ENCODE peak calls at places on chromosomes 1 and 21, in eight cellular contexts. One of them, this sample, is unnamed.

GRCh38 chr1:52668711-52669110 is 29.4 kb downstream of the COA7 start:
- DNase-seq in mammary epithelial cell: peak
- DNase-seq in RWPE2: no peak
- DNase-seq in MM.1S: no peak
- DNase-seq in OCI-LY7: no peak
- DNase-seq in thoracic aorta: no peak
- DNase-seq in Peyer's patch: no peak
- DNase-seq in CD8-positive, alpha-beta T cell: no peak
- DNase-seq in this sample: no peak

GRCh38 chr1:182122265-182122664 is 60.8 kb upstream of the ZNF648 start:
- DNase-seq in mammary epithelial cell: no peak
- DNase-seq in RWPE2: no peak
- DNase-seq in MM.1S: no peak
- DNase-seq in OCI-LY7: no peak
- DNase-seq in thoracic aorta: no peak
- DNase-seq in Peyer's patch: no peak
- DNase-seq in CD8-positive, alpha-beta T cell: no peak
- DNase-seq in this sample: no peak

GRCh38 chr1:151828931-151829330 is 2.7 kb downstream of the RORC start:
- DNase-seq in mammary epithelial cell: peak
- DNase-seq in RWPE2: no peak
- DNase-seq in MM.1S: no peak
- DNase-seq in OCI-LY7: no peak
- DNase-seq in thoracic aorta: no peak
- DNase-seq in Peyer's patch: no peak
- DNase-seq in CD8-positive, alpha-beta T cell: no peak
- DNase-seq in this sample: no peak

GRCh38 chr21:19198801-19199200 is 795.2 kb upstream of the TMPRSS15 start:
- DNase-seq in mammary epithelial cell: no peak
- DNase-seq in RWPE2: no peak
- DNase-seq in MM.1S: no peak
- DNase-seq in OCI-LY7: no peak
- DNase-seq in thoracic aorta: no peak
- DNase-seq in Peyer's patch: no peak
- DNase-seq in CD8-positive, alpha-beta T cell: no peak
- DNase-seq in this sample: no peak

GRCh38 chr1:247209306-247209900 is 37.6 kb upstream of the ZNF124 start:
- DNase-seq in mammary epithelial cell: no peak
- DNase-seq in RWPE2: no peak
- DNase-seq in MM.1S: no peak
- DNase-seq in OCI-LY7: no peak
- DNase-seq in thoracic aorta: no peak
- DNase-seq in Peyer's patch: no peak
- DNase-seq in CD8-positive, alpha-beta T cell: no peak
- DNase-seq in this sample: no peak

GRCh38 chr1:209249785-209250441 is 333.6 kb upstream of the CAMK1G start:
- DNase-seq in mammary epithelial cell: no peak
- DNase-seq in RWPE2: no peak
- DNase-seq in MM.1S: no peak
- DNase-seq in OCI-LY7: no peak
- DNase-seq in thoracic aorta: no peak
- DNase-seq in Peyer's patch: no peak
- DNase-seq in CD8-positive, alpha-beta T cell: no peak
- DNase-seq in this sample: no peak

GRCh38 chr1:1625824-1626206 is 6.2 kb upstream of the MMP23B start:
- DNase-seq in mammary epithelial cell: no peak
- DNase-seq in RWPE2: no peak
- DNase-seq in MM.1S: no peak
- DNase-seq in OCI-LY7: no peak
- DNase-seq in thoracic aorta: no peak
- DNase-seq in Peyer's patch: no peak
- DNase-seq in CD8-positive, alpha-beta T cell: no peak
- DNase-seq in this sample: no peak

GRCh38 chr1:182952677-182953444 is at the start of gene SHCBP1L:
- DNase-seq in mammary epithelial cell: no peak
- DNase-seq in RWPE2: no peak
- DNase-seq in MM.1S: no peak
- DNase-seq in OCI-LY7: no peak
- DNase-seq in thoracic aorta: no peak
- DNase-seq in Peyer's patch: no peak
- DNase-seq in CD8-positive, alpha-beta T cell: no peak
- DNase-seq in this sample: no peak

GRCh38 chr1:4362314-4363044 is 291.9 kb upstream of the AJAP1 start:
- DNase-seq in mammary epithelial cell: no peak
- DNase-seq in RWPE2: no peak
- DNase-seq in MM.1S: no peak
- DNase-seq in OCI-LY7: no peak
- DNase-seq in thoracic aorta: no peak
- DNase-seq in Peyer's patch: no peak
- DNase-seq in CD8-positive, alpha-beta T cell: no peak
- DNase-seq in this sample: no peak

GRCh38 chr1:212141404-212141803 is 105.9 kb downstream of the DTL start:
- DNase-seq in mammary epithelial cell: peak
- DNase-seq in RWPE2: no peak
- DNase-seq in MM.1S: no peak
- DNase-seq in OCI-LY7: no peak
- DNase-seq in thoracic aorta: no peak
- DNase-seq in Peyer's patch: no peak
- DNase-seq in CD8-positive, alpha-beta T cell: no peak
- DNase-seq in this sample: no peak

GRCh38 chr1:23899070-23899469 is 14.1 kb downstream of the CNR2 start:
- DNase-seq in mammary epithelial cell: no peak
- DNase-seq in RWPE2: no peak
- DNase-seq in MM.1S: peak
- DNase-seq in OCI-LY7: no peak
- DNase-seq in thoracic aorta: no peak
- DNase-seq in Peyer's patch: no peak
- DNase-seq in CD8-positive, alpha-beta T cell: no peak
- DNase-seq in this sample: no peak

GRCh38 chr1:54558434-54559030 is 10.5 kb downstream of the ACOT11 start:
- DNase-seq in mammary epithelial cell: no peak
- DNase-seq in RWPE2: no peak
- DNase-seq in MM.1S: no peak
- DNase-seq in OCI-LY7: no peak
- DNase-seq in thoracic aorta: no peak
- DNase-seq in Peyer's patch: no peak
- DNase-seq in CD8-positive, alpha-beta T cell: no peak
- DNase-seq in this sample: no peak
- H3K27ac ChIP-seq in mammary epithelial cell: no peak
- H3K27ac ChIP-seq in RWPE2: no peak
- H3K27ac ChIP-seq in MM.1S: no peak
- H3K27ac ChIP-seq in OCI-LY7: no peak
- H3K27ac ChIP-seq in thoracic aorta: no peak
- H3K27ac ChIP-seq in Peyer's patch: no peak
- H3K27ac ChIP-seq in CD8-positive, alpha-beta T cell: no peak
- H3K27ac ChIP-seq in this sample: no peak

GRCh38 chr1:15705184-15705566 is 21.1 kb downstream of the PLEKHM2 start:
- DNase-seq in mammary epithelial cell: no peak
- DNase-seq in RWPE2: no peak
- DNase-seq in MM.1S: no peak
- DNase-seq in OCI-LY7: no peak
- DNase-seq in thoracic aorta: no peak
- DNase-seq in Peyer's patch: no peak
- DNase-seq in CD8-positive, alpha-beta T cell: no peak
- DNase-seq in this sample: no peak

GRCh38 chr1:15709226-15709625 is 25.1 kb downstream of the PLEKHM2 start:
- DNase-seq in mammary epithelial cell: no peak
- DNase-seq in RWPE2: no peak
- DNase-seq in MM.1S: no peak
- DNase-seq in OCI-LY7: no peak
- DNase-seq in thoracic aorta: no peak
- DNase-seq in Peyer's patch: no peak
- DNase-seq in CD8-positive, alpha-beta T cell: no peak
- DNase-seq in this sample: no peak

GRCh38 chr1:15707239-15707940 is 23.3 kb downstream of the PLEKHM2 start:
- DNase-seq in mammary epithelial cell: no peak
- DNase-seq in RWPE2: no peak
- DNase-seq in MM.1S: no peak
- DNase-seq in OCI-LY7: no peak
- DNase-seq in thoracic aorta: no peak
- DNase-seq in Peyer's patch: no peak
- DNase-seq in CD8-positive, alpha-beta T cell: no peak
- DNase-seq in this sample: no peak

GRCh38 chr1:15706751-15707150 is 22.6 kb downstream of the PLEKHM2 start:
- DNase-seq in mammary epithelial cell: no peak
- DNase-seq in RWPE2: no peak
- DNase-seq in MM.1S: no peak
- DNase-seq in OCI-LY7: no peak
- DNase-seq in thoracic aorta: no peak
- DNase-seq in Peyer's patch: no peak
- DNase-seq in CD8-positive, alpha-beta T cell: no peak
- DNase-seq in this sample: no peak

GRCh38 chr1:15708486-15709137 is 24.5 kb downstream of the PLEKHM2 start:
- DNase-seq in mammary epithelial cell: no peak
- DNase-seq in RWPE2: no peak
- DNase-seq in MM.1S: no peak
- DNase-seq in OCI-LY7: no peak
- DNase-seq in thoracic aorta: no peak
- DNase-seq in Peyer's patch: no peak
- DNase-seq in CD8-positive, alpha-beta T cell: no peak
- DNase-seq in this sample: no peak
- H3K4me3 ChIP-seq in mammary epithelial cell: no peak
- H3K4me3 ChIP-seq in RWPE2: no peak
- H3K4me3 ChIP-seq in MM.1S: no peak
- H3K4me3 ChIP-seq in OCI-LY7: no peak
- H3K4me3 ChIP-seq in thoracic aorta: no peak
- H3K4me3 ChIP-seq in Peyer's patch: no peak
- H3K4me3 ChIP-seq in CD8-positive, alpha-beta T cell: no peak
- H3K4me3 ChIP-seq in this sample: no peak

GRCh38 chr21:45419162-45419561 is 14.2 kb downstream of the COL18A1 start:
- DNase-seq in mammary epithelial cell: no peak
- DNase-seq in RWPE2: peak
- DNase-seq in MM.1S: no peak
- DNase-seq in OCI-LY7: no peak
- DNase-seq in thoracic aorta: no peak
- DNase-seq in Peyer's patch: no peak
- DNase-seq in CD8-positive, alpha-beta T cell: no peak
- DNase-seq in this sample: no peak
- H3K27ac ChIP-seq in mammary epithelial cell: no peak
- H3K27ac ChIP-seq in RWPE2: no peak
- H3K27ac ChIP-seq in MM.1S: no peak
- H3K27ac ChIP-seq in OCI-LY7: no peak
- H3K27ac ChIP-seq in thoracic aorta: peak
- H3K27ac ChIP-seq in Peyer's patch: no peak
- H3K27ac ChIP-seq in CD8-positive, alpha-beta T cell: no peak
- H3K27ac ChIP-seq in this sample: no peak

DNA sequence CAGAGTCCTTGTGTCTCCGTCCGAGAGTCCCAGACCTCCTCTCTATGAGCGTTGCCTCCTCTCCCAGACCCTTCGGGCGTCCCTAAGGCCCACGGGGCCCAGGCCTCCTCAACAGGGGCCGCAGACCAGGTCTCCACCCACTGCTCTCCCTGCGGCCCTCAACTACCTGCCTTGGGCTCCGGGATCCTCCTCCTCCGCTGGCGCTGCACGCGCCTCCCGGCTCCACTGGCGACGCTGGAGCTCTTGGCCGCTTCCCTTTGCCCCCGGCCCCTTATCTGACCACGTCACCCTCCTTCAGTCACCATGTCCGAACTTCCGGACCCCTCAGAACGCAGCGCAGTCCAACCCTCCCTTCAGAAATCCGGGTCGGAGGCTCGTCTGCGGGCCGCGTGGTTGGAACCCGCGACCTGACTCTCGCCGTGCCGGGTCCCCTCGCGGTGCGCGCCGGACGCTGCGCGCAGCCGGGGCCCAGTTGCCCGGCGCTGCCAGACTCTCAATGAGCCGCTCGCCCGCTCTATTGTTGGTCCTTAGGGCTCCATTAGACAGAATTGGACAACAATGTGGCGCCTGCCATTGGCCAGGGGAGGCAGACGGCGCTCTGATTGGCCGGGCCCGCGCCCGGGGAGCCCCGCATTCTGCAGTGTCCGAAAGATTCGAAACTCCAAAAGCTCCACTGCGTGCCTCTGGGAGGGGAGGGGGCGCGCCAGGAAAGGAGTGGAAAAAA is at the start of gene DMRTA2:
- DNase-seq in mammary epithelial cell: peak
- DNase-seq in RWPE2: no peak
- DNase-seq in MM.1S: no peak
- DNase-seq in OCI-LY7: no peak
- DNase-seq in thoracic aorta: no peak
- DNase-seq in Peyer's patch: no peak
- DNase-seq in CD8-positive, alpha-beta T cell: no peak
- DNase-seq in this sample: no peak
- H3K4me3 ChIP-seq in mammary epithelial cell: peak
- H3K4me3 ChIP-seq in RWPE2: no peak
- H3K4me3 ChIP-seq in MM.1S: no peak
- H3K4me3 ChIP-seq in OCI-LY7: no peak
- H3K4me3 ChIP-seq in thoracic aorta: peak
- H3K4me3 ChIP-seq in Peyer's patch: peak
- H3K4me3 ChIP-seq in CD8-positive, alpha-beta T cell: peak
- H3K4me3 ChIP-seq in this sample: peak

DNA sequence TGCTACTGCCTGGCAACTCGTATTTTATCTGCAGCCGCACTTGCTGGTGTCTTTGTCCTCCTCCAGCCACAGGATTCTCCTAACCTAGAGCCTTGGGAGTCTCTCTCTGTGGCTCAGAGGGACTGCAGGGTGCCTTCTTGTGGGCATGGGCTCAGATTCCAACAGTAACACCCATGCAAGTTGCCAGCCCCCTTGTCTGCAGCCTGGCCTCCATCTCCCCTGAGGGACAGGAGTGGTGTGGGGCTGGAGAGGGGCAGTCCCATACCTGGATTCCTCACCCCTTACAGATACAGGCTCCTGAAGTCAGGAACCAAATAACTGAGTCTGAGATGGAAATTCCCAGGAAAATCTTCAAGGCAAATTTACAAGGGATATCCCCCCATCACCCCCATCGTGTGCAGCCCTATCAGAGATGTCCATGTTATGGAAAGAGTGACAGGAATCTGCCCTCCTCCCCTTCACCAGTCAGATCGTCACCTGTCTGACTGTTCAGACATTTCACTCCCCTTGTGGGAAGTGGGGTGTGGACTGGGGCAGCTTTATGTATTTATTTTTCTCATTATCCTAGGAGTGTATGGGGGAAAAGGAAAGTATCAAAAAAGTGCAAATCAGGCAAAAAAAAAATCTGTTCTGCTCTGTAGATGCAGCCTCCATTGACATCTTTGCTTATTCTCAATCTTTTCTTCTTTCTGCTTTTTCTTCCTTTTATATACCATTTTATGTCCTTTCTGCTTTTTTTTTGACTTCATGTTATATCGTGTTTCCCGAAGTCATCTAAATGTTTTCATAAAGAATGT is 70.8 kb downstream of the MAN1C1 start:
- DNase-seq in mammary epithelial cell: no peak
- DNase-seq in RWPE2: no peak
- DNase-seq in MM.1S: no peak
- DNase-seq in OCI-LY7: no peak
- DNase-seq in thoracic aorta: no peak
- DNase-seq in Peyer's patch: no peak
- DNase-seq in CD8-positive, alpha-beta T cell: no peak
- DNase-seq in this sample: no peak
- H3K27ac ChIP-seq in mammary epithelial cell: no peak
- H3K27ac ChIP-seq in RWPE2: no peak
- H3K27ac ChIP-seq in MM.1S: no peak
- H3K27ac ChIP-seq in OCI-LY7: no peak
- H3K27ac ChIP-seq in thoracic aorta: peak
- H3K27ac ChIP-seq in Peyer's patch: no peak
- H3K27ac ChIP-seq in CD8-positive, alpha-beta T cell: no peak
- H3K27ac ChIP-seq in this sample: no peak

This sample was measured in CD4-positive, alpha-beta memory T cell.